ENCODE peak calls at places on chromosomes 11 and 22, in five cellular contexts. One of them, this sample, is unnamed.

GRCh38 chr11:64802370-64803162 is 448 bp downstream of the MAP4K2 start:
- DNase-seq in IMR-90: no peak
- DNase-seq in natural killer cell: no peak
- DNase-seq in fibroblast of pulmonary artery: no peak
- DNase-seq in body of pancreas: no peak
- DNase-seq in this sample: no peak

GRCh38 chr11:1772270-1773130 is 8.8 kb upstream of the CTSD start:
- DNase-seq in natural killer cell: peak; percentile 53
- DNase-seq in IMR-90: peak; percentile 91
- DNase-seq in fibroblast of pulmonary artery: peak; percentile 87
- DNase-seq in body of pancreas: peak; percentile 50
- DNase-seq in this sample: no peak

GRCh38 chr11:43579171-43579918 is 101.2 kb upstream of the HSD17B12 start:
- DNase-seq in fibroblast of pulmonary artery: peak; percentile 28
- DNase-seq in IMR-90: peak; percentile 42
- DNase-seq in natural killer cell: no peak
- DNase-seq in body of pancreas: no peak
- DNase-seq in this sample: no peak

GRCh38 chr11:131809203-131809948 is 439.0 kb downstream of the NTM start:
- DNase-seq in fibroblast of pulmonary artery: peak; percentile 7
- DNase-seq in IMR-90: no peak
- DNase-seq in body of pancreas: no peak
- DNase-seq in natural killer cell: no peak
- DNase-seq in this sample: no peak

GRCh38 chr11:93000511-93001476 is 31.3 kb downstream of the MTNR1B start:
- DNase-seq in natural killer cell: no peak
- DNase-seq in IMR-90: peak; percentile 95
- DNase-seq in fibroblast of pulmonary artery: peak; percentile 72
- DNase-seq in body of pancreas: no peak
- DNase-seq in this sample: no peak

GRCh38 chr11:130020323-130020722 is 17.7 kb upstream of the PRDM10 start:
- DNase-seq in IMR-90: peak; percentile 9
- DNase-seq in natural killer cell: no peak
- DNase-seq in fibroblast of pulmonary artery: peak; percentile 39
- DNase-seq in body of pancreas: no peak
- DNase-seq in this sample: no peak

GRCh38 chr11:14356342-14356741 is 2.6 kb downstream of the RRAS2 start:
- DNase-seq in body of pancreas: no peak
- DNase-seq in natural killer cell: no peak
- DNase-seq in IMR-90: no peak
- DNase-seq in fibroblast of pulmonary artery: no peak
- DNase-seq in this sample: no peak

GRCh38 chr11:120511804-120512726 is 517 bp downstream of the GRIK4 start:
- DNase-seq in natural killer cell: no peak
- DNase-seq in body of pancreas: no peak
- DNase-seq in fibroblast of pulmonary artery: no peak
- DNase-seq in IMR-90: no peak
- DNase-seq in this sample: no peak

GRCh38 chr22:42717197-42717967 is 3.3 kb downstream of the A4GALT start:
- DNase-seq in IMR-90: no peak
- DNase-seq in fibroblast of pulmonary artery: no peak
- DNase-seq in natural killer cell: no peak
- DNase-seq in body of pancreas: no peak
- DNase-seq in this sample: no peak

GRCh38 chr11:115530752-115531151 is 26.5 kb upstream of the CADM1 start:
- DNase-seq in body of pancreas: no peak
- DNase-seq in natural killer cell: no peak
- DNase-seq in IMR-90: no peak
- DNase-seq in fibroblast of pulmonary artery: no peak
- DNase-seq in this sample: no peak

GRCh38 chr11:1573077-1573846 is 1.2 kb upstream of the DUSP8 start:
- DNase-seq in natural killer cell: peak; percentile 53
- DNase-seq in body of pancreas: peak; percentile 78
- DNase-seq in IMR-90: no peak
- DNase-seq in fibroblast of pulmonary artery: no peak
- DNase-seq in this sample: no peak

GRCh38 chr11:45890886-45891550 is 5.6 kb downstream of the MAPK8IP1 start:
- DNase-seq in body of pancreas: no peak
- DNase-seq in natural killer cell: no peak
- DNase-seq in IMR-90: no peak
- DNase-seq in fibroblast of pulmonary artery: no peak
- DNase-seq in this sample: no peak

GRCh38 chr11:70580036-70580805 is 181.9 kb downstream of the CTTN start:
- DNase-seq in body of pancreas: no peak
- DNase-seq in IMR-90: no peak
- DNase-seq in natural killer cell: no peak
- DNase-seq in fibroblast of pulmonary artery: peak; percentile 1
- DNase-seq in this sample: no peak

GRCh38 chr11:76657139-76657823 is 13.3 kb downstream of the LRRC32 start:
- DNase-seq in natural killer cell: no peak
- DNase-seq in body of pancreas: no peak
- DNase-seq in fibroblast of pulmonary artery: no peak
- DNase-seq in IMR-90: no peak
- DNase-seq in this sample: peak; percentile 12

GRCh38 chr22:27754247-27754887 is 47.2 kb downstream of the MN1 start:
- DNase-seq in IMR-90: no peak
- DNase-seq in natural killer cell: no peak
- DNase-seq in fibroblast of pulmonary artery: no peak
- DNase-seq in body of pancreas: no peak
- DNase-seq in this sample: no peak

GRCh38 chr11:60869451-60869825 is 2.1 kb downstream of the ZP1 start:
- DNase-seq in body of pancreas: no peak
- DNase-seq in natural killer cell: no peak
- DNase-seq in fibroblast of pulmonary artery: no peak
- DNase-seq in IMR-90: no peak
- DNase-seq in this sample: no peak

GRCh38 chr22:46738961-46739870 is 1.2 kb upstream of the CERK start:
- DNase-seq in natural killer cell: peak; percentile 61
- DNase-seq in IMR-90: peak; percentile 72
- DNase-seq in fibroblast of pulmonary artery: peak; percentile 64
- DNase-seq in body of pancreas: peak; percentile 90
- DNase-seq in this sample: no peak

GRCh38 chr11:38297670-38298069 is 1699.6 kb upstream of the RAG2 start:
- DNase-seq in body of pancreas: no peak
- DNase-seq in fibroblast of pulmonary artery: no peak
- DNase-seq in natural killer cell: no peak
- DNase-seq in IMR-90: no peak
- DNase-seq in this sample: no peak

GRCh38 chr22:44550666-44551491 is 52.8 kb upstream of the RTL6 start:
- DNase-seq in natural killer cell: no peak
- DNase-seq in fibroblast of pulmonary artery: peak; percentile 96
- DNase-seq in IMR-90: peak; percentile 98
- DNase-seq in body of pancreas: peak; percentile 29
- DNase-seq in this sample: no peak

GRCh38 chr11:65829459-65829858 is 4.3 kb upstream of the SNX32 start:
- DNase-seq in IMR-90: no peak
- DNase-seq in natural killer cell: no peak
- DNase-seq in body of pancreas: no peak
- DNase-seq in fibroblast of pulmonary artery: no peak
- DNase-seq in this sample: no peak

GRCh38 chr22:32745251-32745995 is 56.1 kb upstream of the TIMP3 start:
- DNase-seq in body of pancreas: peak; percentile 53
- DNase-seq in natural killer cell: no peak
- DNase-seq in IMR-90: peak; percentile 55
- DNase-seq in fibroblast of pulmonary artery: peak; percentile 27
- DNase-seq in this sample: peak; percentile 50

DNA sequence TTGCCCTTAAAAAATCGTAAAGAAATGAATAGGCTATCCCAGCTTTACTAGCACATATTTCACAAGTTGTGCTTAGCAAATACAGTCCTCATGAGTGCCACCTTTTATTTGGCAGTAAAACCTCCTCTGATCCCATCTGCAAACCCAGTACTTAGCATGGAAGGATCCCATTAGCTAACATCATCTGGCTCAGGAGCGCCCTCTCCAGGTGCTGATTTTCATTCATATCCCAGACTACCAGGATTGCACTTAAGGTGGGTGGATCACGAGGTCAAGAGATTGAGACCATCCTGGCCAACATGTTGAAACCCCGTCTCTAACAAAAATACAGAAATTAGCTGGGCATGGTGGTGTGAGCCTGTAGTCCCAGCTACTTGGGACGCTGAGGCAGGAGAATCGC is 76.1 kb upstream of the PAX6 start:
- DNase-seq in fibroblast of pulmonary artery: no peak
- DNase-seq in natural killer cell: no peak
- DNase-seq in IMR-90: no peak
- DNase-seq in body of pancreas: no peak
- DNase-seq in this sample: no peak
- TF ChIP-seq CTCF in fibroblast of pulmonary artery: no peak
- TF ChIP-seq CTCF in natural killer cell: no peak
- TF ChIP-seq CTCF in IMR-90: no peak
- TF ChIP-seq CTCF in body of pancreas: no peak
- TF ChIP-seq CTCF in this sample: no peak

GRCh38 chr11:2885676-2886081 is at the start of gene CDKN1C:
- DNase-seq in natural killer cell: peak; percentile 82
- DNase-seq in IMR-90: peak; percentile 69
- DNase-seq in fibroblast of pulmonary artery: peak; percentile 83
- DNase-seq in body of pancreas: peak; percentile 84
- DNase-seq in this sample: peak; percentile 63

GRCh38 chr11:2884424-2884815 is 1.2 kb downstream of the CDKN1C start:
- DNase-seq in body of pancreas: peak; percentile 56
- DNase-seq in natural killer cell: no peak
- DNase-seq in IMR-90: no peak
- DNase-seq in fibroblast of pulmonary artery: peak; percentile 32
- DNase-seq in this sample: no peak

GRCh38 chr11:2886191-2886894 is 768 bp upstream of the CDKN1C start:
- DNase-seq in fibroblast of pulmonary artery: peak; percentile 34
- DNase-seq in body of pancreas: peak; percentile 45
- DNase-seq in IMR-90: no peak
- DNase-seq in natural killer cell: peak; percentile 37
- DNase-seq in this sample: no peak

GRCh38 chr11:2883717-2884423 is 1.7 kb downstream of the CDKN1C start:
- DNase-seq in body of pancreas: no peak
- DNase-seq in fibroblast of pulmonary artery: peak; percentile 33
- DNase-seq in IMR-90: no peak
- DNase-seq in natural killer cell: no peak
- DNase-seq in this sample: no peak

DNA sequence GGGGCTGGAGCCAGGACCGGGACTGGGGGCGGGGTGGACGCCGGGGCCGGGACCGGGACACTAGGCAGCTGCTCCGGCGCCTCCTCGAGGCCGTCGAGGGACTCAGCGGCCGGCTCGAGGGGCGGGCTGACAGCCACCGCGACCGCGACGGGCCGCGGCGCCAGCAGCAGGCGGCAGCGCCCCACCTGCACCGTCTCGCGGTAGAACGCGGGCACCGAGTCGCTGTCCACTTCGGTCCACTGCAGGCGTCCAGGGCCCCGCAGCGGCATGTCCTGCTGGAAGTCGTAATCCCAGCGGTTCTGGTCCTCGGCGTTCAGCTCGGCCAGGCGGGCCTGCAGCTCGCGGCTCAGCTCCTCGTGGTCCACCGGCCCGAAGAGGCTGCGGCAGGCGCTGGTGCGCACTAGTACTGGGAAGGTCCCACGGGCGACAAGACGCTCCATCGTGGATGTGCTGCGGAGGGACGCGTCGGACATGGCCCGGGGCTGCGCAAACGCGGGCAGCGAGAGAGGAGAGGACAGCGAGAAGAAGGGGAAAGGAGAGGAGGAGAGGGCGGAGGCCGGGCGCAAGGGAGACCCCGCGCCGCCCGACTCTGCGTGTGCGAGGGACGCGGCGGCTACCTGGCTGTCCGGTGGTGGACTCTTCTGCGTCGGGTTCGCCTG is 429 bp downstream of the CDKN1C start:
- DNase-seq in fibroblast of pulmonary artery: peak; percentile 50
- DNase-seq in IMR-90: peak; percentile 36
- DNase-seq in body of pancreas: peak; percentile 75
- DNase-seq in natural killer cell: peak; percentile 47
- DNase-seq in this sample: no peak
- TF ChIP-seq CTCF in fibroblast of pulmonary artery: no peak
- TF ChIP-seq CTCF in IMR-90: peak; percentile 50
- TF ChIP-seq CTCF in body of pancreas: peak; percentile 6
- TF ChIP-seq CTCF in natural killer cell: peak; percentile 17
- TF ChIP-seq CTCF in this sample: no peak

DNA sequence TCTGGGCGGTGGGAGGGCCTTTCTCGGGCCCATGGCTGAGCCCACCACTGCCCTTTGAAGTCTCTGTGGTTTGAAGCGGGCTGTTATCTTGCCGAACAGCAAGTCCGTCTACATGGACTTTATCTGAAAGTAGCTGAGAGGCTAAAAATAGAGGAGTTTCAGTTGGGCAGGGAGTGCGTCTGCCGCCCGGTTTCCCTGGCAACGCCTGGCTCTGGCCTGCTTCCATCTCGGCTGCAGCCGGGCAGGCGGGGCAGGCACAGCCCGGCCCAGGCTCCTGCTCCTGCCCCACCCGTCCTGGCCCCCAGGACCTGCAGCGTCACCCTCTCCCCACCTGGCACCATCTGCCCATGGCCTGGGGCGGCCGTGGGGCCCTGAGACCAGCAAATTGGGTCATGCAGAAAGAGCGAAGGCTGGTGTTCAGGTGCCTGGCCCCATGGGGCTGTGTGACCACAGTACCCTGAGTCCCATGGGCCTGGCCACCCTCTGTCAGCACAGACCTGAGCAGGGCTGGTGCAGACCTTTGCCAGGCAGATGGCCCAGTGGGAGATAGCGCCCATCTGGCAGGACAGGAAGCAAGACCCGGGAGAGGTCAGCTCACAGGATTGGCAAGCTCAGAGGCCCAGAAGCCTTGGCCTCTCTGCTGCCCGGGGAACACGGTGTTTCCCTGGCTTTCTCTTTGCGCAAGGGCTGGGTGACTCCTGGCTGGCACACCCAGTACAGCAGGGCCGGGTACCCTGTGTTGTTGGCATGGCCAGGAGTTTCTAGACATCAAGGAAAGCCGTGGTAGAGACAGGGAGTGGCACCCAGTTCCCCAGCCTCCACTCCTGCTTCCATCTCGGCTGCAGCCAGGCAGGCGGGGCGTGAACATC is 79.1 kb upstream of the KCNQ1OT1 start:
- DNase-seq in fibroblast of pulmonary artery: peak; percentile 68
- DNase-seq in natural killer cell: peak; percentile 12
- DNase-seq in body of pancreas: peak; percentile 97
- DNase-seq in IMR-90: peak; percentile 63
- DNase-seq in this sample: no peak
- TF ChIP-seq CTCF in fibroblast of pulmonary artery: no peak
- TF ChIP-seq CTCF in natural killer cell: no peak
- TF ChIP-seq CTCF in body of pancreas: peak; percentile 80
- TF ChIP-seq CTCF in IMR-90: no peak
- TF ChIP-seq CTCF in this sample: no peak

DNA sequence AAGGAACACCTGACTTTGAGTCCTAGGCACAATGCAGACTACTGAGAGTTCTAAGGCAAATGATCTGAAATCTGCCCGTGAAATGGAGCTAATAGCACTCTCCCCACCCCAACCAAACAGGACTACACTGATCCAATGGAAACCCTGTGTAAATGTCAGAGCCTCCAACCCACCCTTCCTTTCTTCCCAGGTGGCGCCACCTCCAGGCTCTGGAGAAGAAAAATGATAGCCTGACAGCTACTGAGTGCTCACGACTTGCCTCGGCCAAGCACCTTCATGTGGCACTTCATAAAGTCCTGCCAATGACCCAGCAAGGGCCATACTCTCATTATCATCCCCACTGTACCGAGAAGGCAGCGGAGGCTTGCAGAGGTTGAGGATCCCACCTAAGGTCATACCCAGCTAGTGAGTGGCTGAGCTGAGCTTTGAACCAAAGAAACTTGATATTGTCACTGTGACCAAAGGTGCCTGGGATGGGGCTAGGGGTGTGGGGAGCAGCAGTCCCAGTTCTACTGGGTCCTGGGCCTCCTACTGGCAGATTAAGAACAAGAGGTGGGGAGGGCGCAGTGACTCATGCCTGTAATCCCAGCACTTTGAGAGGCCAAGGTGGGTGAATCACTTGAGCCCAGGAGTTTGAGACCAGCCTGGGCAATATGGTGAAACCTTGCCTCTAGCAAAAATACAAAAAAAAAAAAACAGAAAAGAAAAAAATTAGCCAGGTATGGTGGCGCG is 20.5 kb downstream of the TST start:
- DNase-seq in natural killer cell: no peak
- DNase-seq in IMR-90: peak; percentile 15
- DNase-seq in fibroblast of pulmonary artery: no peak
- DNase-seq in body of pancreas: no peak
- DNase-seq in this sample: peak; percentile 15
- TF ChIP-seq CTCF in natural killer cell: no peak
- TF ChIP-seq CTCF in IMR-90: no peak
- TF ChIP-seq CTCF in fibroblast of pulmonary artery: no peak
- TF ChIP-seq CTCF in body of pancreas: no peak
- TF ChIP-seq CTCF in this sample: no peak